ENCODE peak calls at places on chromosomes 1 and 21, in five cellular contexts. One of them, this sample, is unnamed.

GRCh38 chr1:26529405-26529654 is 231 bp upstream of the RPS6KA1 start:
- DNase-seq in GM12865: no peak
- DNase-seq in fibroblast of the aortic adventitia: no peak
- DNase-seq in cardiac muscle cell: no peak
- DNase-seq in right lobe of liver: no peak
- DNase-seq in this sample: no peak

GRCh38 chr1:68725353-68725752 is 228.5 kb upstream of the DEPDC1 start:
- DNase-seq in fibroblast of the aortic adventitia: no peak
- DNase-seq in GM12865: no peak
- DNase-seq in right lobe of liver: peak; percentile 23
- DNase-seq in cardiac muscle cell: peak; percentile 16
- DNase-seq in this sample: peak; percentile 34

GRCh38 chr21:23155281-23155680 is 2157.1 kb downstream of the NCAM2 start:
- DNase-seq in fibroblast of the aortic adventitia: no peak
- DNase-seq in cardiac muscle cell: no peak
- DNase-seq in right lobe of liver: no peak
- DNase-seq in GM12865: no peak
- DNase-seq in this sample: no peak

GRCh38 chr1:25874635-25875153 is 814 bp downstream of the PAQR7 start:
- DNase-seq in fibroblast of the aortic adventitia: no peak
- DNase-seq in GM12865: no peak
- DNase-seq in right lobe of liver: no peak
- DNase-seq in cardiac muscle cell: no peak
- DNase-seq in this sample: no peak

GRCh38 chr1:169601096-169601881 is 15.0 kb upstream of the F5 start:
- DNase-seq in cardiac muscle cell: peak; percentile 59
- DNase-seq in right lobe of liver: no peak
- DNase-seq in fibroblast of the aortic adventitia: peak; percentile 61
- DNase-seq in GM12865: peak; percentile 54
- DNase-seq in this sample: peak; percentile 33

GRCh38 chr1:161019767-161020572 is 982 bp downstream of the F11R start:
- DNase-seq in GM12865: peak; percentile 19
- DNase-seq in fibroblast of the aortic adventitia: no peak
- DNase-seq in right lobe of liver: no peak
- DNase-seq in cardiac muscle cell: peak; percentile 61
- DNase-seq in this sample: peak; percentile 94

GRCh38 chr1:153553691-153554608 is 4.9 kb upstream of the S100A3 start:
- DNase-seq in GM12865: no peak
- DNase-seq in cardiac muscle cell: no peak
- DNase-seq in fibroblast of the aortic adventitia: peak; percentile 61
- DNase-seq in right lobe of liver: no peak
- DNase-seq in this sample: peak; percentile 28

GRCh38 chr1:195721210-195721971 is 886.8 kb downstream of the KCNT2 start:
- DNase-seq in GM12865: no peak
- DNase-seq in fibroblast of the aortic adventitia: no peak
- DNase-seq in right lobe of liver: no peak
- DNase-seq in cardiac muscle cell: no peak
- DNase-seq in this sample: peak; percentile 8

GRCh38 chr1:70427976-70428375 is 16.9 kb downstream of the CTH start:
- DNase-seq in cardiac muscle cell: peak; percentile 22
- DNase-seq in right lobe of liver: no peak
- DNase-seq in GM12865: no peak
- DNase-seq in fibroblast of the aortic adventitia: no peak
- DNase-seq in this sample: peak; percentile 30

GRCh38 chr1:170556910-170557309 is 24.9 kb downstream of the GORAB start:
- DNase-seq in right lobe of liver: no peak
- DNase-seq in cardiac muscle cell: peak; percentile 57
- DNase-seq in fibroblast of the aortic adventitia: peak; percentile 49
- DNase-seq in GM12865: no peak
- DNase-seq in this sample: peak; percentile 74

GRCh38 chr21:36749935-36750578 is 51.1 kb downstream of the SIM2 start:
- DNase-seq in right lobe of liver: no peak
- DNase-seq in GM12865: no peak
- DNase-seq in fibroblast of the aortic adventitia: no peak
- DNase-seq in cardiac muscle cell: peak; percentile 46
- DNase-seq in this sample: no peak

GRCh38 chr1:231973840-231974239 is 347.2 kb downstream of the DISC1 start:
- DNase-seq in GM12865: no peak
- DNase-seq in fibroblast of the aortic adventitia: no peak
- DNase-seq in right lobe of liver: no peak
- DNase-seq in cardiac muscle cell: peak; percentile 30
- DNase-seq in this sample: no peak

GRCh38 chr1:163745204-163745603 is 423.4 kb downstream of the NUF2 start:
- DNase-seq in right lobe of liver: no peak
- DNase-seq in cardiac muscle cell: no peak
- DNase-seq in fibroblast of the aortic adventitia: no peak
- DNase-seq in GM12865: no peak
- DNase-seq in this sample: peak; percentile 50

GRCh38 chr1:185376288-185376687 is 59.2 kb upstream of the IVNS1ABP start:
- DNase-seq in cardiac muscle cell: no peak
- DNase-seq in fibroblast of the aortic adventitia: no peak
- DNase-seq in GM12865: peak; percentile 23
- DNase-seq in right lobe of liver: no peak
- DNase-seq in this sample: no peak

GRCh38 chr1:25042331-25042730 is 112.3 kb upstream of the RUNX3 start:
- DNase-seq in fibroblast of the aortic adventitia: no peak
- DNase-seq in GM12865: no peak
- DNase-seq in cardiac muscle cell: no peak
- DNase-seq in right lobe of liver: no peak
- DNase-seq in this sample: peak; percentile 85

GRCh38 chr1:107135466-107135865 is 5.4 kb upstream of the NTNG1 start:
- DNase-seq in cardiac muscle cell: peak; percentile 51
- DNase-seq in GM12865: peak; percentile 38
- DNase-seq in right lobe of liver: peak; percentile 15
- DNase-seq in fibroblast of the aortic adventitia: peak; percentile 63
- DNase-seq in this sample: peak; percentile 73

GRCh38 chr1:37035014-37035686 is 835 bp upstream of the GRIK3 start:
- DNase-seq in fibroblast of the aortic adventitia: no peak
- DNase-seq in GM12865: no peak
- DNase-seq in cardiac muscle cell: no peak
- DNase-seq in right lobe of liver: no peak
- DNase-seq in this sample: no peak

GRCh38 chr1:11961230-11961629 is 19.0 kb upstream of the MFN2 start:
- DNase-seq in cardiac muscle cell: no peak
- DNase-seq in fibroblast of the aortic adventitia: no peak
- DNase-seq in right lobe of liver: no peak
- DNase-seq in GM12865: no peak
- DNase-seq in this sample: no peak

GRCh38 chr1:14363707-14364413 is 234.6 kb upstream of the KAZN start:
- DNase-seq in right lobe of liver: no peak
- DNase-seq in GM12865: no peak
- DNase-seq in cardiac muscle cell: no peak
- DNase-seq in fibroblast of the aortic adventitia: no peak
- DNase-seq in this sample: no peak

GRCh38 chr1:78650114-78650513 is 483 bp downstream of the IFI44 start:
- DNase-seq in cardiac muscle cell: peak; percentile 12
- DNase-seq in GM12865: peak; percentile 31
- DNase-seq in right lobe of liver: no peak
- DNase-seq in fibroblast of the aortic adventitia: peak; percentile 23
- DNase-seq in this sample: no peak

GRCh38 chr1:24727490-24728214 is 17.6 kb upstream of the CLIC4 start:
- DNase-seq in right lobe of liver: peak; percentile 49
- DNase-seq in GM12865: peak; percentile 90
- DNase-seq in cardiac muscle cell: peak; percentile 85
- DNase-seq in fibroblast of the aortic adventitia: peak; percentile 82
- DNase-seq in this sample: no peak

GRCh38 chr1:110337704-110338199 is 1.4 kb upstream of the RBM15 start:
- DNase-seq in right lobe of liver: peak; percentile 77
- DNase-seq in GM12865: peak; percentile 74
- DNase-seq in fibroblast of the aortic adventitia: no peak
- DNase-seq in cardiac muscle cell: no peak
- DNase-seq in this sample: peak; percentile 34

GRCh38 chr1:69523032-69523431 is 44.7 kb upstream of the LRRC7 start:
- DNase-seq in cardiac muscle cell: peak; percentile 81
- DNase-seq in fibroblast of the aortic adventitia: no peak
- DNase-seq in right lobe of liver: no peak
- DNase-seq in GM12865: no peak
- DNase-seq in this sample: peak; percentile 82

GRCh38 chr1:16143566-16144324 is 12.1 kb downstream of the EPHA2 start:
- DNase-seq in right lobe of liver: peak; percentile 72
- DNase-seq in GM12865: no peak
- DNase-seq in cardiac muscle cell: peak; percentile 32
- DNase-seq in fibroblast of the aortic adventitia: no peak
- DNase-seq in this sample: peak; percentile 90

GRCh38 chr1:156465747-156466365 is 34.7 kb downstream of the MEF2D start:
- DNase-seq in fibroblast of the aortic adventitia: peak; percentile 51
- DNase-seq in cardiac muscle cell: no peak
- DNase-seq in GM12865: no peak
- DNase-seq in right lobe of liver: no peak
- DNase-seq in this sample: no peak
- TF ChIP-seq CTCF in fibroblast of the aortic adventitia: peak; percentile 38
- TF ChIP-seq CTCF in cardiac muscle cell: peak; percentile 20
- TF ChIP-seq CTCF in GM12865: no peak
- TF ChIP-seq CTCF in right lobe of liver: peak; percentile 6
- TF ChIP-seq CTCF in this sample: peak; percentile 12

DNA sequence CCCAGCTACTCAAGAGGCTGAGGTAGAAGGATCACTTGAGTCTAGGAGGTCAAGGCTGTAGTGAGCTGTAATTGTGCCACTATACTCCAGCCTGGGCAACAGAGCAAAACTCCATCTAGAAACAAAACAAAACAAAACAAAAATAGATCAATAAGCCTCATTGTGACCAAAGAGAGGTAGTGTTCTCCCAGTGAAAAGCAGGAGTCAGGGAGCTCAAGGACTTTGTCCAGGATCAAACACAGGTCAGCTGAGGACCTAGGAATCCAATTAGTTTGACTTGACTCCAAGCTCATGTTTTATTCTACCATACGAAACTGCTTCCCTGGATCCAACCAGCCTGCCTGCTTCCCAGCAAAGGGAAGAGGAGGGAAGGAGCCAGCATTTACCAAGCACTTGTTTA is 21.5 kb upstream of the QSOX1 start:
- DNase-seq in fibroblast of the aortic adventitia: no peak
- DNase-seq in GM12865: no peak
- DNase-seq in cardiac muscle cell: no peak
- DNase-seq in right lobe of liver: no peak
- DNase-seq in this sample: no peak
- H3K4me3 ChIP-seq in fibroblast of the aortic adventitia: no peak overlapping the region
- H3K4me3 ChIP-seq in GM12865: no peak overlapping the region
- H3K4me3 ChIP-seq in cardiac muscle cell: no peak overlapping the region
- H3K4me3 ChIP-seq in right lobe of liver: no peak overlapping the region
- H3K4me3 ChIP-seq in this sample: no peak overlapping the region

GRCh38 chr1:225770586-225771248 is 6.9 kb upstream of the SRP9 start:
- DNase-seq in cardiac muscle cell: peak; percentile 27
- DNase-seq in fibroblast of the aortic adventitia: no peak
- DNase-seq in GM12865: no peak
- DNase-seq in right lobe of liver: no peak
- DNase-seq in this sample: no peak

GRCh38 chr1:225772848-225773247 is 4.8 kb upstream of the SRP9 start:
- DNase-seq in cardiac muscle cell: no peak
- DNase-seq in GM12865: no peak
- DNase-seq in fibroblast of the aortic adventitia: peak; percentile 22
- DNase-seq in right lobe of liver: no peak
- DNase-seq in this sample: peak; percentile 50

GRCh38 chr1:225774276-225775147 is 3.1 kb upstream of the SRP9 start:
- DNase-seq in cardiac muscle cell: no peak
- DNase-seq in right lobe of liver: no peak
- DNase-seq in GM12865: no peak
- DNase-seq in fibroblast of the aortic adventitia: no peak
- DNase-seq in this sample: no peak

GRCh38 chr1:225771661-225772322 is 5.8 kb upstream of the SRP9 start:
- DNase-seq in cardiac muscle cell: no peak
- DNase-seq in fibroblast of the aortic adventitia: no peak
- DNase-seq in right lobe of liver: no peak
- DNase-seq in GM12865: no peak
- DNase-seq in this sample: no peak

DNA sequence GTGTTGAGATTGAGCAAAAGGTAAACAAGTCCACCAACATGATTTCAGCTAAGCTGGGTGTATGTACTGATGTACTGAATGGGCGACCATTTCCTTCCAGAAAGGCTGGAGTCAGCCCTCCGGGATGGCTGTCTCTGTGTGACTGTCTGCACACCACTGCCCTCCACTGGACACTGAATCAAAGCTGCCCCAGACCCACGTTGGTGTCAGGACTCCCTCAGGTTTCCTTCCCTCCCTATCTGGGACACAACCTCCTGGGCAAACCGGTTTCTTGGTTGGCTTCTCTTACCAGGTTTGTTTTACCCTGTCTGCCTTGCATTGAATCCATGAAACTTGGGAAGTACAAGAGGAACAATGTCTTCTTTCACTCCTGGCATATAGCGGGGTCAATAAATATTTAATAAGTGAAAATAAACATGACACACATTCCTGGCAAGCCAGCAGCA is 5.3 kb upstream of the SRP9 start:
- DNase-seq in fibroblast of the aortic adventitia: peak; percentile 89
- DNase-seq in cardiac muscle cell: peak; percentile 93
- DNase-seq in GM12865: peak; percentile 69
- DNase-seq in right lobe of liver: peak; percentile 80
- DNase-seq in this sample: peak; percentile 94
- TF ChIP-seq CTCF in fibroblast of the aortic adventitia: peak; percentile 95
- TF ChIP-seq CTCF in cardiac muscle cell: peak; percentile 92
- TF ChIP-seq CTCF in GM12865: peak; percentile 68
- TF ChIP-seq CTCF in right lobe of liver: peak; percentile 83
- TF ChIP-seq CTCF in this sample: peak; percentile 96

GRCh38 chr1:39671433-39671792 is 494 bp downstream of the NT5C1A start:
- DNase-seq in right lobe of liver: no peak
- DNase-seq in cardiac muscle cell: no peak
- DNase-seq in GM12865: no peak
- DNase-seq in fibroblast of the aortic adventitia: no peak
- DNase-seq in this sample: no peak
- H3K4me3 ChIP-seq in right lobe of liver: peak overlapping the region; percentile 36
- H3K4me3 ChIP-seq in cardiac muscle cell: peak overlapping the region; percentile 37
- H3K4me3 ChIP-seq in GM12865: peak overlapping the region; percentile 50
- H3K4me3 ChIP-seq in fibroblast of the aortic adventitia: peak overlapping the region; percentile 41
- H3K4me3 ChIP-seq in this sample: peak overlapping the region; percentile 24

GRCh38 chr1:27934818-27935549 is at the start of gene SMPDL3B:
- DNase-seq in GM12865: no peak
- DNase-seq in fibroblast of the aortic adventitia: no peak
- DNase-seq in right lobe of liver: no peak
- DNase-seq in cardiac muscle cell: no peak
- DNase-seq in this sample: peak; percentile 52
- TF ChIP-seq CTCF in GM12865: no peak
- TF ChIP-seq CTCF in fibroblast of the aortic adventitia: no peak
- TF ChIP-seq CTCF in right lobe of liver: no peak
- TF ChIP-seq CTCF in cardiac muscle cell: no peak
- TF ChIP-seq CTCF in this sample: peak; percentile 42

GRCh38 chr1:56575865-56576264 is 3.5 kb downstream of the PLPP3 start:
- DNase-seq in cardiac muscle cell: no peak
- DNase-seq in GM12865: no peak
- DNase-seq in right lobe of liver: no peak
- DNase-seq in fibroblast of the aortic adventitia: peak; percentile 38
- DNase-seq in this sample: no peak
- H3K4me3 ChIP-seq in cardiac muscle cell: peak overlapping the region; percentile 84
- H3K4me3 ChIP-seq in GM12865: no peak overlapping the region
- H3K4me3 ChIP-seq in right lobe of liver: peak overlapping the region; percentile 91
- H3K4me3 ChIP-seq in fibroblast of the aortic adventitia: peak overlapping the region; percentile 94
- H3K4me3 ChIP-seq in this sample: no peak overlapping the region

GRCh38 chr1:212699104-212699838 is 369 bp downstream of the BATF3 start:
- DNase-seq in fibroblast of the aortic adventitia: no peak
- DNase-seq in GM12865: peak; percentile 78
- DNase-seq in right lobe of liver: peak; percentile 60
- DNase-seq in cardiac muscle cell: peak; percentile 39
- DNase-seq in this sample: peak; percentile 32
- TF ChIP-seq CTCF in fibroblast of the aortic adventitia: peak; percentile 38
- TF ChIP-seq CTCF in GM12865: peak; percentile 75
- TF ChIP-seq CTCF in right lobe of liver: peak; percentile 41
- TF ChIP-seq CTCF in cardiac muscle cell: peak; percentile 52
- TF ChIP-seq CTCF in this sample: peak; percentile 37

This sample was measured in epithelial cell of esophagus.